ENCODE peak calls at places on chromosome 3, in six cellular contexts. Z, D, X, E, W and T are unnamed samples.

GRCh38 chr3:75294124-75294523 is 370.0 kb upstream of the FRG2C start:
- DNase-seq in Z (no peak), D (peak; percentile 56), X (peak; percentile 2), E (no peak), W (no peak), T (peak; percentile 54)

GRCh38 chr3:52086939-52087675 is 30.7 kb upstream of the DUSP7 start:
- DNase-seq in Z (no peak), D (peak; percentile 72), X (peak; percentile 8), E (no peak), W (no peak), T (no peak)

GRCh38 chr3:61617041-61617440 is 55.7 kb downstream of the PTPRG start:
- DNase-seq in Z (no peak), D (peak; percentile 48), X (no peak), E (no peak), W (no peak), T (no peak)

GRCh38 chr3:123380261-123380660 is 68.6 kb downstream of the ADCY5 start:
- DNase-seq in Z (no peak), D (no peak), X (no peak), E (no peak), W (no peak), T (no peak)

GRCh38 chr3:191331443-191331842 is 1.1 kb upstream of the UTS2B start:
- DNase-seq in Z (no peak), D (peak; percentile 64), X (no peak), E (no peak), W (no peak), T (no peak)

GRCh38 chr3:7800006-7800780 is 701.4 kb upstream of the LMCD1 start:
- DNase-seq in Z (no peak), D (no peak), X (no peak), E (no peak), W (no peak), T (no peak)

GRCh38 chr3:153221748-153222162 is 59.7 kb downstream of the RAP2B start:
- DNase-seq in Z (peak; percentile 11), D (peak; percentile 98), X (peak; percentile 96), E (peak; percentile 60), W (peak; percentile 86), T (no peak)

GRCh38 chr3:197791120-197792018 is at the start of gene LRCH3:
- DNase-seq in Z (peak; percentile 81), D (peak; percentile 83), X (peak; percentile 61), E (peak; percentile 85), W (peak; percentile 84), T (peak; percentile 79)

GRCh38 chr3:23810342-23811116 is 4.8 kb downstream of the UBE2E1 start:
- DNase-seq in Z (peak; percentile 32), D (peak; percentile 25), X (peak; percentile 29), E (peak; percentile 52), W (peak; percentile 36), T (peak; percentile 80)

GRCh38 chr3:58013973-58014649 is 5.9 kb downstream of the FLNB start:
- DNase-seq in Z (no peak), D (peak; percentile 99), X (no peak), E (no peak), W (no peak), T (no peak)

GRCh38 chr3:180180795-180181194 is 144.1 kb upstream of the PEX5L start:
- DNase-seq in Z (no peak), D (no peak), X (peak; percentile 3), E (no peak), W (no peak), T (no peak)

GRCh38 chr3:169980055-169980454 is 13.4 kb downstream of the SEC62 start:
- DNase-seq in Z (no peak), D (peak; percentile 33), X (no peak), E (no peak), W (no peak), T (no peak)

GRCh38 chr3:182909318-182910040 is 70.9 kb downstream of the DCUN1D1 start:
- DNase-seq in Z (no peak), D (peak; percentile 41), X (no peak), E (no peak), W (no peak), T (no peak)

GRCh38 chr3:78941587-78941986 is 826.2 kb downstream of the ROBO1 start:
- DNase-seq in Z (no peak), D (peak; percentile 95), X (no peak), E (no peak), W (no peak), T (no peak)

GRCh38 chr3:123638936-123639680 is 54.3 kb upstream of the HACD2 start:
- DNase-seq in Z (no peak), D (no peak), X (no peak), E (no peak), W (no peak), T (no peak)

GRCh38 chr3:64539451-64540196 is 148.2 kb downstream of the ADAMTS9 start:
- DNase-seq in Z (no peak), D (peak; percentile 29), X (no peak), E (no peak), W (no peak), T (no peak)

GRCh38 chr3:70999730-71000129 is 583.8 kb downstream of the FOXP1 start:
- DNase-seq in Z (no peak), D (peak; percentile 86), X (no peak), E (no peak), W (no peak), T (no peak)

GRCh38 chr3:71305246-71306206 is 278.0 kb downstream of the FOXP1 start:
- DNase-seq in Z (no peak), D (no peak), X (no peak), E (peak; percentile 17), W (peak; percentile 17), T (no peak)

GRCh38 chr3:192845196-192845855 is 72.3 kb downstream of the MB21D2 start:
- DNase-seq in Z (no peak), D (peak; percentile 79), X (no peak), E (no peak), W (no peak), T (no peak)

GRCh38 chr3:128603313-128603712 is 47.3 kb downstream of the RPN1 start:
- DNase-seq in Z (no peak), D (no peak), X (no peak), E (no peak), W (no peak), T (no peak)

GRCh38 chr3:164450276-164450905 is 627.9 kb downstream of the SI start:
- DNase-seq in Z (no peak), D (peak; percentile 24), X (no peak), E (no peak), W (no peak), T (no peak)

GRCh38 chr3:8482960-8483665 is 18.5 kb upstream of the LMCD1 start:
- DNase-seq in Z (no peak), D (peak; percentile 99), X (no peak), E (no peak), W (no peak), T (peak; percentile 66)

GRCh38 chr3:151282921-151283320 is 4.6 kb upstream of the P2RY14 start:
- DNase-seq in Z (no peak), D (peak; percentile 58), X (peak; percentile 27), E (no peak), W (peak; percentile 36), T (no peak)

GRCh38 chr3:177802151-177802900 is 605.0 kb upstream of the TBL1XR1 start:
- DNase-seq in Z (no peak), D (peak; percentile 72), X (no peak), E (no peak), W (no peak), T (no peak)

GRCh38 chr3:41222508-41222907 is 23.2 kb downstream of the CTNNB1 start:
- DNase-seq in Z (no peak), D (no peak), X (no peak), E (no peak), W (no peak), T (no peak)

GRCh38 chr3:13012228-13012691 is 61.0 kb downstream of the IQSEC1 start:
- DNase-seq in Z (no peak), D (peak; percentile 78), X (peak; percentile 97), E (peak; percentile 64), W (peak; percentile 40), T (no peak)

GRCh38 chr3:173006006-173006405 is 135.0 kb downstream of the SPATA16 start:
- DNase-seq in Z (no peak), D (no peak), X (no peak), E (no peak), W (no peak), T (no peak)

GRCh38 chr3:128123231-128123537 is 428 bp downstream of the RUVBL1 start:
- DNase-seq in Z (no peak), D (no peak), X (peak; percentile 12), E (no peak), W (no peak), T (peak; percentile 76)

GRCh38 chr3:124599779-124600693 is 130.2 kb upstream of the UMPS start:
- DNase-seq in Z (no peak), D (peak; percentile 34), X (no peak), E (no peak), W (no peak), T (no peak)

GRCh38 chr3:134299185-134299887 is 48.7 kb upstream of the RYK start:
- DNase-seq in Z (no peak), D (peak; percentile 48), X (no peak), E (no peak), W (no peak), T (no peak)

GRCh38 chr3:16048435-16049318 is 125.8 kb upstream of the GALNT15 start:
- DNase-seq in Z (peak; percentile 2), D (peak; percentile 84), X (peak; percentile 66), E (peak; percentile 18), W (peak; percentile 62), T (no peak)

GRCh38 chr3:125051715-125052581 is 3.8 kb downstream of the HEG1 start:
- DNase-seq in Z (peak; percentile 45), D (peak; percentile 94), X (peak; percentile 6), E (peak; percentile 60), W (peak; percentile 69), T (no peak)

GRCh38 chr3:14235896-14236295 is 57.3 kb downstream of the LSM3 start:
- DNase-seq in Z (no peak), D (no peak), X (no peak), E (no peak), W (no peak), T (no peak)